ENCODE peak calls at places on chromosome 22, in nine cellular contexts. V is GM13977; D is choroid plexus epithelial cell; A is AG09309; J is activated CD8-positive, alpha-beta T cell treated with anti-CD3 and anti-CD28 coated beads for 36 hours; B is GM06990; O is upper lobe of right lung; Z is neural crest cell; Y is sigmoid colon. W is an unnamed sample.

GRCh38 chr22:29524440-29525191 is 28.9 kb downstream of the THOC5 start:
- DNase-seq in Z (peak; percentile 3), O (no peak), A (no peak), Y (no peak), D (peak; percentile 61), B (no peak), V (peak; percentile 37), J (peak; percentile 35), W (peak; percentile 35)

GRCh38 chr22:42074153-42074750 is at the start of gene PHETA2:
- DNase-seq in B (peak; percentile 69), Z (no peak), D (peak; percentile 61), J (peak; percentile 63), A (no peak), O (peak; percentile 85), Y (no peak), V (peak; percentile 58), W (peak; percentile 37)

GRCh38 chr22:29003975-29004646 is 57.5 kb downstream of the C22orf31 start:
- DNase-seq in Y (no peak), O (no peak), D (no peak), A (no peak), B (no peak), Z (no peak), J (no peak), V (no peak), W (no peak)

GRCh38 chr22:47623056-47623739 is 860.7 kb downstream of the TBC1D22A start:
- DNase-seq in Y (peak; percentile 28), O (peak; percentile 48), B (no peak), D (no peak), Z (no peak), A (no peak), J (no peak), V (no peak), W (no peak)

GRCh38 chr22:50701076-50701419 is 28.4 kb downstream of the SHANK3 start:
- DNase-seq in V (no peak), O (no peak), D (no peak), B (no peak), J (no peak), Z (no peak), Y (peak; percentile 62), A (no peak), W (no peak)

GRCh38 chr22:35392357-35392756 is 7.6 kb upstream of the MCM5 start:
- DNase-seq in V (no peak), B (no peak), O (no peak), A (no peak), D (no peak), Y (no peak), Z (no peak), J (no peak), W (no peak)

GRCh38 chr22:29230916-29231875 is 25.5 kb downstream of the EMID1 start:
- DNase-seq in B (no peak), Z (no peak), V (no peak), D (no peak), J (no peak), O (no peak), A (no peak), Y (peak; percentile 59), W (no peak)

GRCh38 chr22:30265851-30266444 is 703 bp downstream of the OSM start:
- DNase-seq in A (no peak), J (peak; percentile 94), D (no peak), Y (peak; percentile 78), B (peak; percentile 89), Z (no peak), O (peak; percentile 87), V (peak; percentile 91), W (no peak)

GRCh38 chr22:50678218-50678650 is 5.6 kb downstream of the SHANK3 start:
- DNase-seq in A (no peak), B (no peak), O (no peak), Z (no peak), V (no peak), Y (no peak), D (no peak), J (no peak), W (no peak)

GRCh38 chr22:41446057-41446501 is 522 bp downstream of the TOB2 start:
- DNase-seq in J (no peak), A (no peak), Y (peak; percentile 76), B (no peak), Z (no peak), D (peak; percentile 14), O (peak; percentile 77), V (no peak), W (no peak)

DNA sequence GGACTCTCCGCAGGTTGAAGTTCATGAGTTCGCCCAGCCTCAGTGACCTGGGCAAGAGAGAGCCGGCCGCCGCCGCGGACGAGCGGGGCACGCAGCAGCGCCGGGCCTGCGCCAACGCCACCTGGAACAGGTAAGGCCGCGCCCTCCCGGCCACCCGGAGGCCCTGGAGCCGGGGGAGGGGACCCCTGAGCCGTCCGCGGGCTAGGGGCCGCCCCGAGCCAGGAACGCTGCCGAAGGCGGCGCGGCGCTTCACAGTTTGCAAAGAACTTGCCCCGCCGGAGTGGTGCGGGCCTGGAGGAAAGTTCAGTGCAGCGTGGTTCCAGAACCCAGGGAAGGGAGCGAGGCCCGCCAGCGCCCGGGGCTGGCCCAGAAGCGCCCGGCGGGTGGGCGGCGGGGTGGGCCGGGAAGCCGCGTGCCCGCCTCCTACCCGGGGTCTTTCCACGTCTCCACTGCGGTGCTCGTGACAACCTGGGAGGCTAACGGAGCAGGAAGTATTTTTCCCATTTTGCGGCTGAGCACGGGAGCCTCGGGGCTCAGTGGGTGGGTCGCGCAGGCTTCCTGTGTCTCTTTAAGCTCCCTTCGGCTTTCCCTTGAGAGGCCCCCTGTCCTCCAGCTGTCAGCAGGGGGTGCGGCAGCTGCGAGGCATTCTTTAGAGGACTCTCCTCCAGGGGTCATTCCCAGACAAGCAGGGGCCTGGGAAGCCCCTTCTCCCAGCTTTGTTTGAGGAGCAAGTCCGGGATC is 645 bp downstream of the PRR5 start:
- DNase-seq in Z (peak; percentile 18), O (peak; percentile 76), A (no peak), D (peak; percentile 50), B (no peak), J (peak; percentile 37), V (no peak), Y (no peak), W (peak; percentile 34)
- TF ChIP-seq CTCF in Z (no peak), O (no peak), A (peak; percentile 8), D (peak; percentile 7), B (no peak), J (no peak), V (no peak), Y (no peak), W (no peak)

DNA sequence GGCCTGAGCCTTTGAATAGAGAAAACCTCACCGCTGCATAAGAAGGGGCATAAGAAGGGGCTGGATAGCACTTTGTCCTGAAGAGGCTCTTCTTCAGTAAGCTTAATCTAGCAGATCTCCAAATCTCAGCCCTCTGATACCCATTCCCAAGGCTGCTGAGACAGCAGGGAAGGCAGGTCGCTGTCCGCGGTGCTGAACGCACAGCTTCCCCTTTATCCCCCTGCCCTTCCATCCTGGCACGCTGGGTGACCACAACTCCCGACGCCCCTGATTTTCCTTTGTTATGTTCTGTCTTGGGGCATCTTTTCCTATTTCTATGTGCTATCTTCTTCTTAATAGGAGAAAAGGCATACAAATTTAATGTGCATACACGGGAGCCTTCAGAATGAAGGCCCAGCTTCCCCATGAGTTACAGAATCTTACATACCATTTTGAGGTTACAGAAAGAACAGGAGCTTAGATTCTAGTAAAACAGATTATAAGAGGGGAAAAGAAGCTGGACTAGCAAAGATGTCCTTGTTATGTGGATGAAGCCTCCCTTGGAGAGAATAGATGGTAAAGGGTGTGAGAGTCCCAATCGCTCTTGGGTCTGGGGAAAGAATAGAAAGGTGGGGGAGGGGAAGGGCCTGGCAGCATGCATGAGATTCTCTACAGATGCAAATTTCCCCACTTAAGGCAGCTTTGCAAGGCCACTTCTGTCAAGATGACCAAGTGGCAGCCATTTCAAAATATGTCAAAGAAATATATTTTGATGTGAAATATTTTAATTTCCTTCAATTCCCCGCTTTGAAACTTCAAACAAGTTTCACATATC is 5.7 kb upstream of the SULT4A1 start:
- DNase-seq in D (peak; percentile 68), Z (peak; percentile 81), Y (peak; percentile 54), A (no peak), J (peak; percentile 34), V (no peak), B (no peak), O (peak; percentile 81), W (peak; percentile 70)
- TF ChIP-seq CTCF in D (no peak), Z (no peak), Y (no peak), A (no peak), J (no peak), V (no peak), B (no peak), O (no peak), W (no peak)

GRCh38 chr22:45726081-45726480 is 54.4 kb downstream of the ATXN10 start:
- DNase-seq in V (no peak), O (no peak), D (no peak), B (no peak), J (no peak), A (no peak), Y (no peak), Z (no peak), W (no peak)

GRCh38 chr22:45735273-45735672 is 63.6 kb downstream of the ATXN10 start:
- DNase-seq in Z (no peak), Y (no peak), O (no peak), B (no peak), D (no peak), J (no peak), A (no peak), V (no peak), W (no peak)

GRCh38 chr22:45731041-45731797 is 59.6 kb downstream of the ATXN10 start:
- DNase-seq in J (no peak), O (no peak), Y (no peak), V (no peak), Z (no peak), D (peak; percentile 46), A (no peak), B (no peak), W (peak; percentile 34)

GRCh38 chr22:45731798-45732495 is 60.3 kb downstream of the ATXN10 start:
- DNase-seq in D (peak; percentile 61), Z (no peak), J (no peak), B (no peak), V (no peak), A (no peak), O (no peak), Y (no peak), W (peak; percentile 52)
- TF ChIP-seq CTCF in D (peak; percentile 62), Z (peak; percentile 65), J (no peak), B (peak; percentile 36), V (peak; percentile 38), A (peak; percentile 42), O (peak; percentile 42), Y (peak; percentile 33), W (peak; percentile 63)

GRCh38 chr22:31736458-31736857 is 13.5 kb downstream of the PRR14L start:
- DNase-seq in J (no peak), Y (no peak), Z (no peak), O (no peak), A (no peak), V (no peak), B (no peak), D (no peak), W (no peak)

GRCh38 chr22:31739795-31740201 is 10.1 kb downstream of the PRR14L start:
- DNase-seq in B (no peak), A (no peak), Z (no peak), J (no peak), O (no peak), Y (no peak), D (peak; percentile 23), V (no peak), W (no peak)

GRCh38 chr22:31742115-31742514 is 7.8 kb downstream of the PRR14L start:
- DNase-seq in D (no peak), O (no peak), Y (no peak), B (peak; percentile 10), A (no peak), Z (no peak), V (no peak), J (no peak), W (no peak)

GRCh38 chr22:31737932-31738331 is 12.0 kb downstream of the PRR14L start:
- DNase-seq in V (no peak), B (no peak), Y (no peak), Z (no peak), D (no peak), J (no peak), A (no peak), O (no peak), W (no peak)

GRCh38 chr22:31738566-31738965 is 11.4 kb downstream of the PRR14L start:
- DNase-seq in A (no peak), V (no peak), D (peak; percentile 40), Z (no peak), J (no peak), Y (no peak), O (no peak), B (no peak), W (peak; percentile 23)
- TF ChIP-seq CTCF in A (no peak), V (no peak), D (peak; percentile 15), Z (no peak), J (no peak), Y (no peak), O (no peak), B (no peak), W (no peak)

W was measured in fibroblast of pulmonary artery.